ENCODE peak calls at places on chromosomes 1 and 21, in eight cellular contexts. V is neural progenitor cell; C is left ventricle myocardium inferior; J is K562; H is CD4-positive, alpha-beta T cell; Z is endothelial cell; P is fibroblast of lung; D is A549. G is an unnamed sample.

GRCh38 chr21:43333301-43334062 is 93.4 kb downstream of the SIK1 start:
- DNase-seq in V (peak), C (peak), J (no peak), H (no peak), Z (peak), P (peak), D (peak), G (peak)

GRCh38 chr1:47684964-47685762 is 247.3 kb downstream of the FOXD2 start:
- DNase-seq in V (no peak), C (no peak), J (no peak), H (no peak), Z (no peak), P (peak), D (no peak), G (peak)

GRCh38 chr1:185108324-185108723 is 48.4 kb downstream of the TRMT1L start:
- DNase-seq in V (no peak), C (no peak), J (no peak), H (no peak), Z (no peak), P (peak), D (peak), G (no peak)

GRCh38 chr21:41230530-41230929 is 62.6 kb downstream of the BACE2 start:
- DNase-seq in V (no peak), C (no peak), J (no peak), H (no peak), Z (no peak), P (no peak), D (no peak), G (no peak)

GRCh38 chr1:206102292-206102936 is 14.8 kb downstream of the AVPR1B start:
- DNase-seq in V (no peak), C (no peak), J (no peak), H (no peak), Z (no peak), P (no peak), D (no peak), G (no peak)

GRCh38 chr1:67675800-67676199 is 9.2 kb upstream of the GADD45A start:
- DNase-seq in V (no peak), C (no peak), J (no peak), H (no peak), Z (no peak), P (no peak), D (no peak), G (no peak)

GRCh38 chr1:92881391-92881790 is 49.6 kb downstream of the RPL5 start:
- DNase-seq in V (no peak), C (no peak), J (no peak), H (no peak), Z (no peak), P (no peak), D (no peak), G (peak)

GRCh38 chr1:177023249-177023648 is 141.3 kb downstream of the ASTN1 start:
- DNase-seq in V (no peak), C (no peak), J (no peak), H (no peak), Z (no peak), P (no peak), D (no peak), G (no peak)

GRCh38 chr1:218495931-218496330 is 150.8 kb downstream of the TGFB2 start:
- DNase-seq in V (no peak), C (no peak), J (no peak), H (no peak), Z (no peak), P (no peak), D (no peak), G (no peak)

GRCh38 chr1:8598783-8599182 is 218.7 kb downstream of the RERE start:
- DNase-seq in V (peak), C (no peak), J (no peak), H (no peak), Z (no peak), P (peak), D (no peak), G (peak)

GRCh38 chr1:12031039-12031980 is 12.0 kb downstream of the MIIP start:
- DNase-seq in V (peak), C (peak), J (peak), H (no peak), Z (peak), P (no peak), D (peak), G (peak)

GRCh38 chr1:111203681-111204210 is 3.3 kb upstream of the DENND2D start:
- DNase-seq in V (no peak), C (peak), J (no peak), H (peak), Z (no peak), P (peak), D (no peak), G (peak)

GRCh38 chr1:10668241-10668761 is 128.1 kb downstream of the CASZ1 start:
- DNase-seq in V (peak), C (no peak), J (no peak), H (no peak), Z (peak), P (no peak), D (no peak), G (no peak)

GRCh38 chr1:15004396-15004795 is 149.2 kb upstream of the TMEM51 start:
- DNase-seq in V (no peak), C (no peak), J (no peak), H (no peak), Z (no peak), P (no peak), D (peak), G (no peak)

GRCh38 chr1:30855686-30856259 is 52.8 kb downstream of the SDC3 start:
- DNase-seq in V (no peak), C (no peak), J (no peak), H (no peak), Z (no peak), P (no peak), D (no peak), G (no peak)

GRCh38 chr1:226603030-226603960 is 54.7 kb downstream of the STUM start:
- DNase-seq in V (no peak), C (peak), J (no peak), H (no peak), Z (no peak), P (peak), D (no peak), G (no peak)

GRCh38 chr1:173257805-173258204 is 50.7 kb upstream of the TNFSF4 start:
- DNase-seq in V (peak), C (no peak), J (no peak), H (no peak), Z (no peak), P (peak), D (no peak), G (no peak)

GRCh38 chr1:81915937-81916336 is 115.2 kb downstream of the ADGRL2 start:
- DNase-seq in V (no peak), C (no peak), J (no peak), H (no peak), Z (no peak), P (no peak), D (no peak), G (no peak)

GRCh38 chr1:201553496-201554166 is 14.7 kb downstream of the NAV1 start:
- DNase-seq in V (no peak), C (no peak), J (no peak), H (no peak), Z (no peak), P (peak), D (no peak), G (no peak)

GRCh38 chr1:182198006-182198605 is 136.6 kb upstream of the ZNF648 start:
- DNase-seq in V (no peak), C (no peak), J (peak), H (no peak), Z (no peak), P (no peak), D (no peak), G (no peak)
- TF ChIP-seq CTCF in V (peak), C (peak), J (peak), H (no peak), Z (no peak), P (peak), D (peak), G (no peak)

GRCh38 chr1:50968021-50968883 is 1.8 kb upstream of the CDKN2C start:
- DNase-seq in V (peak), C (peak), J (peak), H (peak), Z (peak), P (peak), D (peak), G (peak)
- TF ChIP-seq CTCF in V (peak), C (peak), J (peak), H (peak), Z (no peak), P (peak), D (no peak), G (peak)

GRCh38 chr1:24393892-24394291 is 19.7 kb downstream of the STPG1 start:
- DNase-seq in V (no peak), C (no peak), J (no peak), H (no peak), Z (no peak), P (peak), D (peak), G (peak)

GRCh38 chr1:24390924-24391782 is 22.4 kb downstream of the STPG1 start:
- DNase-seq in V (peak), C (peak), J (peak), H (peak), Z (peak), P (peak), D (peak), G (peak)

GRCh38 chr1:24391882-24392603 is 21.5 kb downstream of the STPG1 start:
- DNase-seq in V (peak), C (peak), J (peak), H (peak), Z (peak), P (peak), D (peak), G (peak)

GRCh38 chr1:24392982-24393645 is 20.5 kb downstream of the STPG1 start:
- DNase-seq in V (no peak), C (no peak), J (no peak), H (no peak), Z (no peak), P (no peak), D (no peak), G (no peak)

GRCh38 chr1:24392604-24392946 is 21.0 kb downstream of the STPG1 start:
- DNase-seq in V (no peak), C (no peak), J (no peak), H (no peak), Z (no peak), P (no peak), D (no peak), G (no peak)
- TF ChIP-seq CTCF in V (no peak), C (no peak), J (peak), H (no peak), Z (no peak), P (no peak), D (no peak), G (no peak)

GRCh38 chr1:61083014-61083798 is 845 bp downstream of the NFIA start:
- DNase-seq in V (peak), C (peak), J (peak), H (no peak), Z (peak), P (peak), D (peak), G (peak)
- TF ChIP-seq CTCF in V (no peak), C (no peak), J (no peak), H (no peak), Z (no peak), P (no peak), D (no peak), G (no peak)

GRCh38 chr21:20971296-20971921 is 26.8 kb upstream of the NCAM2 start:
- DNase-seq in V (peak), C (peak), J (peak), H (no peak), Z (peak), P (peak), D (peak), G (peak)
- TF ChIP-seq CTCF in V (peak), C (peak), J (peak), H (no peak), Z (peak), P (peak), D (no peak), G (peak)

DNA sequence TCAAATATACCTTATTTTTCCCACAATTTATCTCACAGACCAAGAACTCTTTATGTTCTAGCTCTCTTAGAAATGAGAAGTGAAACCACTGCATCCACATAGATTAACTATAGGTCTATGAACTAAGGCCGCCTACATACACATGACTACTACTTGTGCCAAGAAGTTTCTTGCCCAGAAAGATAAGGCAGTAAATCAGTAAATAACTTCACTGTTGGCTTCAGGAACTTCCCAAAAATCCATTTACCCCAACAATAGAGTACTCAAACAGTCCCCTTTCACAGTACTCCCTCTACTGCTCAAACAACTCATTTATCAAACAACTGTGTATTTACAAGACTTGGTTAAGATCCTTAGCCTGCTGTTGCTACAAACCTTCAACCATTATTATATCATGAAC is 96.5 kb downstream of the NME7 start:
- DNase-seq in V (peak), C (no peak), J (peak), H (no peak), Z (no peak), P (no peak), D (no peak), G (no peak)
- TF ChIP-seq CTCF in V (no peak), C (peak), J (peak), H (no peak), Z (no peak), P (peak), D (no peak), G (no peak)